ENCODE peak calls at places on chromosomes 4 and X, in eight cellular contexts. K is Panc1, Z is A549, Q is HCT116, T is K562, H is SK-N-SH, D is HepG2, G is GM23338. W is an unnamed sample.

GRCh38 chr4:52037730-52038108 is 380 bp downstream of the SGCB start:
- DNase-seq in T (no peak), Z (peak; percentile 18), D (no peak), Q (no peak), H (peak; percentile 90), G (peak; percentile 75), K (no peak), W (no peak)

GRCh38 chr4:88705223-88705622 is 7.6 kb upstream of the NAP1L5 start:
- DNase-seq in D (no peak), T (no peak), Z (no peak), Q (no peak), H (no peak), K (no peak), G (no peak), W (no peak)

GRCh38 chr4:102345795-102346100 is 466 bp upstream of the SLC39A8 start:
- DNase-seq in Q (no peak), K (no peak), G (no peak), T (no peak), D (no peak), Z (no peak), H (peak; percentile 5), W (no peak)

GRCh38 chrX:128106630-128107029 is 54.4 kb upstream of the ACTRT1 start:
- DNase-seq in G (peak; percentile 50), T (peak; percentile 0), D (peak; percentile 3), K (peak; percentile 17), Z (peak; percentile 0), H (peak; percentile 4), Q (no peak), W (peak; percentile 3)

GRCh38 chrX:12981880-12982279 is 7.0 kb downstream of the TMSB4X start:
- DNase-seq in K (no peak), T (no peak), H (no peak), Z (no peak), D (no peak), Q (no peak), G (no peak), W (no peak)

GRCh38 chr4:78464265-78464664 is 87.3 kb upstream of the ANXA3 start:
- DNase-seq in K (no peak), Q (peak; percentile 35), H (no peak), Z (no peak), G (no peak), D (no peak), T (no peak), W (no peak)

GRCh38 chrX:11143931-11144678 is 33.0 kb downstream of the HCCS start:
- DNase-seq in Q (peak; percentile 63), K (peak; percentile 36), H (peak; percentile 71), T (peak; percentile 81), Z (peak; percentile 49), D (peak; percentile 55), G (peak; percentile 82), W (peak; percentile 4)

GRCh38 chr4:133775881-133776280 is 425.7 kb downstream of the PABPC4L start:
- DNase-seq in Q (no peak), T (no peak), D (no peak), K (no peak), G (no peak), H (no peak), Z (no peak), W (no peak)

GRCh38 chr4:40576651-40577480 is 52.8 kb downstream of the RBM47 start:
- DNase-seq in Z (peak; percentile 85), G (peak; percentile 41), Q (peak; percentile 66), T (peak; percentile 48), D (peak; percentile 98), K (peak; percentile 73), H (no peak), W (peak; percentile 99)

GRCh38 chrX:119015407-119016242 is 41.2 kb downstream of the LONRF3 start:
- DNase-seq in D (no peak), T (peak; percentile 56), H (no peak), G (no peak), Z (peak; percentile 14), K (peak; percentile 82), Q (peak; percentile 35), W (peak; percentile 75)

GRCh38 chrX:49840679-49841078 is 11.6 kb downstream of the PAGE4 start:
- DNase-seq in K (peak; percentile 12), D (peak; percentile 83), H (peak; percentile 54), Z (peak; percentile 19), T (peak; percentile 81), Q (peak; percentile 57), G (peak; percentile 86), W (peak; percentile 22)

GRCh38 chrX:22538581-22538980 is 265.9 kb downstream of the CBLL2 start:
- DNase-seq in H (no peak), T (no peak), K (no peak), D (no peak), Z (no peak), Q (no peak), G (no peak), W (no peak)

GRCh38 chrX:22542641-22543040 is 269.9 kb downstream of the CBLL2 start:
- DNase-seq in Q (no peak), G (no peak), K (no peak), D (no peak), T (no peak), Z (no peak), H (no peak), W (no peak)

GRCh38 chrX:22541926-22542325 is 269.2 kb downstream of the CBLL2 start:
- DNase-seq in Q (no peak), H (no peak), D (no peak), Z (no peak), T (no peak), K (no peak), G (no peak), W (no peak)
- TF ChIP-seq REST in Q (no peak), H (no peak), D (no peak), Z (no peak), T (no peak), K (no peak), G (no peak), W (no peak)

DNA sequence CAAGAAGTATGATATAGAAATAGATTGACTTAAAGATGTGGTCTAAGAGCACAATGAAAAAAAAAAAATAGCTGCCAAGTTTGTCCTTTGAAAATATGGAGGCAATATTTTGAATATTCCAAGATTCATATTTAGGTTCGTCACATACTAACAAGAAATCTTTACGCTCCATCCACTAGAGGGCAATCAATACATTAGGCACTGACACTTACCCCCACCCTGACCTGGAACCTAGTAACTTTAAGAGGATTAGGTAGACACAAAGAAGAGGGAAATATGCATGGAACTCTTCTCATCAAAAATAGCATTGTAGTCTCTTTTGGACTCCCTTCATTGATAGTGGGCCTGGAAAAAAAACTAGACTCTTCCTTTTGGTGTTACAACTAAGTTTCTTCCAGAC is 1108.1 kb downstream of the PCDH19 start:
- DNase-seq in G (peak; percentile 49), Q (no peak), H (peak; percentile 3), Z (no peak), D (peak; percentile 5), K (no peak), T (peak; percentile 2), W (no peak)
- TF ChIP-seq CTCF in G (peak; percentile 68), Q (no peak), H (peak; percentile 71), Z (peak; percentile 21), D (peak; percentile 35), K (peak; percentile 53), T (no peak), W (no peak)

GRCh38 chrX:153474718-153475117 is 4.3 kb upstream of the HAUS7 start:
- DNase-seq in Z (no peak), K (no peak), Q (no peak), D (no peak), T (peak; percentile 47), H (no peak), G (peak; percentile 59), W (no peak)
- TF ChIP-seq REST in Z (no peak), K (no peak), Q (no peak), D (no peak), T (no peak), H (no peak), G (no peak), W (no peak)

DNA sequence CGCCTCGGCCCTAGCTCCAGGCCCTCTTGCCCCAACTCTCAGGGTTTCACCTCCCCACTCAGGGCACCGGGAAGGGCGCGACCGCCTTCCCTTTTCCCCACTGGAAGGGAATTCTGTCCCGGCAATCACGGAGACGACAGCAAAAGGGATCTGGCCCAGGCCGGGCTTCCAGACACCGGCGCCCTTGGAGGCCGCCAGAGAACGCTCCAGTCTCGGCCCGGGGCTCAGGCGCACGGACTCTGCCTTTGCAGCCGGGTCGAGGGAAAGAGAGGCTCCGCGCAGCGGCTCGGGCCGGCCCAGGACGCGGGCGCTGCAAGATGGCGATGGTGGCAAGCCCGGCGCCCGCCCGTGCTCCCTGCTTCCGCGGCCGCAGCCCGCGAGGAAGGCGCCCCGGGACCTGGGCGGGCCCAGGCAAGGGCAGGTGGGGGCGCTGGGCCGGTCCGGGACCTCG is 1.1 kb downstream of the CTBP1 start:
- DNase-seq in D (no peak), H (no peak), G (no peak), Q (no peak), K (no peak), Z (no peak), T (no peak), W (no peak)
- TF ChIP-seq CTCF in D (no peak), H (no peak), G (no peak), Q (no peak), K (no peak), Z (no peak), T (no peak), W (no peak)

GRCh38 chr4:142112451-142112850 is 476.1 kb downstream of the IL15 start:
- DNase-seq in D (no peak), H (no peak), K (no peak), Q (no peak), G (no peak), Z (no peak), T (no peak), W (no peak)
- TF ChIP-seq REST in D (no peak), H (no peak), K (no peak), Q (no peak), G (no peak), Z (no peak), T (no peak), W (no peak)

GRCh38 chr4:83361416-83362196 is 27.0 kb upstream of the HPSE start:
- DNase-seq in D (peak; percentile 96), H (no peak), Z (no peak), T (peak; percentile 44), K (no peak), Q (no peak), G (peak; percentile 77), W (no peak)

GRCh38 chr4:83358410-83358809 is 23.8 kb upstream of the HPSE start:
- DNase-seq in D (peak; percentile 34), T (no peak), H (no peak), K (no peak), G (no peak), Z (peak; percentile 15), Q (no peak), W (no peak)

GRCh38 chr4:83360018-83360417 is 25.4 kb upstream of the HPSE start:
- DNase-seq in D (no peak), G (no peak), K (no peak), Q (no peak), Z (no peak), H (no peak), T (no peak), W (no peak)

GRCh38 chr4:83364312-83364711 is 29.7 kb upstream of the HPSE start:
- DNase-seq in T (peak; percentile 40), Z (no peak), K (no peak), D (no peak), Q (no peak), H (no peak), G (no peak), W (peak; percentile 4)

GRCh38 chr4:83362492-83363329 is 28.1 kb upstream of the HPSE start:
- DNase-seq in H (peak; percentile 10), D (peak; percentile 96), G (peak; percentile 33), Z (peak; percentile 6), K (no peak), Q (no peak), T (peak; percentile 38), W (peak; percentile 4)
- TF ChIP-seq CTCF in H (peak; percentile 59), D (peak; percentile 69), G (peak; percentile 55), Z (peak; percentile 42), K (peak; percentile 63), Q (peak; percentile 40), T (peak; percentile 24), W (peak; percentile 30)

GRCh38 chr4:7347981-7348380 is 86.7 kb downstream of the PSAPL1 start:
- DNase-seq in K (no peak), G (no peak), Z (peak; percentile 38), T (no peak), Q (no peak), D (no peak), H (no peak), W (no peak)
- TF ChIP-seq REST in K (no peak), G (no peak), Z (no peak), T (no peak), Q (no peak), D (no peak), H (no peak), W (no peak)

W was measured in HL-60.